ENCODE peak calls at places on chromosomes 16 and 17, in eight cellular contexts. One of them, this sample, is unnamed. For H3K27me3, the result is how much of the 10 kb centered on the place peaks cover.

GRCh38 chr17:60401819-60402218 is 9.9 kb upstream of the USP32 start:
- DNase-seq in stomach: no peak
- DNase-seq in adrenal gland: no peak
- DNase-seq in ovary: no peak
- DNase-seq in heart left ventricle: no peak
- DNase-seq in gastrocnemius medialis: no peak
- DNase-seq in prostate gland: no peak
- DNase-seq in uterus: no peak
- DNase-seq in this sample: no peak

GRCh38 chr17:19805006-19805405 is 56.9 kb upstream of the ALDH3A1 start:
- DNase-seq in adrenal gland: no peak
- DNase-seq in uterus: no peak
- DNase-seq in heart left ventricle: no peak
- DNase-seq in ovary: no peak
- DNase-seq in gastrocnemius medialis: no peak
- DNase-seq in prostate gland: no peak
- DNase-seq in stomach: no peak
- DNase-seq in this sample: no peak

GRCh38 chr16:56192971-56193936 is 2.0 kb downstream of the GNAO1 start:
- DNase-seq in stomach: no peak
- DNase-seq in adrenal gland: no peak
- DNase-seq in uterus: no peak
- DNase-seq in gastrocnemius medialis: no peak
- DNase-seq in prostate gland: no peak
- DNase-seq in heart left ventricle: no peak
- DNase-seq in ovary: no peak
- DNase-seq in this sample: no peak

GRCh38 chr17:45229681-45230409 is 8.2 kb downstream of the FMNL1 start:
- DNase-seq in uterus: no peak
- DNase-seq in heart left ventricle: no peak
- DNase-seq in stomach: no peak
- DNase-seq in ovary: no peak
- DNase-seq in prostate gland: no peak
- DNase-seq in gastrocnemius medialis: no peak
- DNase-seq in adrenal gland: no peak
- DNase-seq in this sample: no peak

GRCh38 chr17:36611345-36612072 is 10.1 kb downstream of the MRM1 start:
- DNase-seq in stomach: no peak
- DNase-seq in adrenal gland: peak
- DNase-seq in gastrocnemius medialis: no peak
- DNase-seq in uterus: no peak
- DNase-seq in heart left ventricle: no peak
- DNase-seq in ovary: no peak
- DNase-seq in prostate gland: no peak
- DNase-seq in this sample: no peak

GRCh38 chr17:57577751-57578607 is 167.1 kb downstream of the CCDC182 start:
- DNase-seq in ovary: peak
- DNase-seq in gastrocnemius medialis: peak
- DNase-seq in adrenal gland: peak
- DNase-seq in uterus: peak
- DNase-seq in prostate gland: peak
- DNase-seq in stomach: no peak
- DNase-seq in heart left ventricle: no peak
- DNase-seq in this sample: no peak

GRCh38 chr16:85238233-85238647 is 126.0 kb upstream of the CIBAR2 start:
- DNase-seq in gastrocnemius medialis: no peak
- DNase-seq in stomach: peak
- DNase-seq in heart left ventricle: peak
- DNase-seq in prostate gland: no peak
- DNase-seq in adrenal gland: no peak
- DNase-seq in uterus: peak
- DNase-seq in ovary: peak
- DNase-seq in this sample: no peak

GRCh38 chr16:29307598-29308507 is 98.7 kb downstream of the NPIPB11 start:
- DNase-seq in uterus: no peak
- DNase-seq in heart left ventricle: no peak
- DNase-seq in stomach: no peak
- DNase-seq in gastrocnemius medialis: no peak
- DNase-seq in adrenal gland: no peak
- DNase-seq in ovary: no peak
- DNase-seq in prostate gland: no peak
- DNase-seq in this sample: no peak

GRCh38 chr17:32629563-32630190 is 142.9 kb downstream of the CDK5R1 start:
- DNase-seq in gastrocnemius medialis: no peak
- DNase-seq in heart left ventricle: no peak
- DNase-seq in ovary: no peak
- DNase-seq in adrenal gland: no peak
- DNase-seq in prostate gland: no peak
- DNase-seq in stomach: no peak
- DNase-seq in uterus: no peak
- DNase-seq in this sample: no peak

GRCh38 chr17:62780273-62780672 is 27.8 kb downstream of the MARCHF10 start:
- DNase-seq in uterus: no peak
- DNase-seq in adrenal gland: peak
- DNase-seq in stomach: peak
- DNase-seq in prostate gland: peak
- DNase-seq in heart left ventricle: peak
- DNase-seq in gastrocnemius medialis: peak
- DNase-seq in ovary: no peak
- DNase-seq in this sample: no peak

GRCh38 chr17:42005128-42005527 is 12.1 kb downstream of the DNAJC7 start:
- DNase-seq in prostate gland: no peak
- DNase-seq in heart left ventricle: no peak
- DNase-seq in adrenal gland: no peak
- DNase-seq in ovary: no peak
- DNase-seq in uterus: no peak
- DNase-seq in gastrocnemius medialis: no peak
- DNase-seq in stomach: no peak
- DNase-seq in this sample: no peak

GRCh38 chr16:17013067-17013466 is 457.7 kb downstream of the XYLT1 start:
- DNase-seq in adrenal gland: no peak
- DNase-seq in ovary: no peak
- DNase-seq in gastrocnemius medialis: no peak
- DNase-seq in prostate gland: no peak
- DNase-seq in uterus: no peak
- DNase-seq in stomach: no peak
- DNase-seq in heart left ventricle: no peak
- DNase-seq in this sample: no peak

GRCh38 chr17:69783865-69784264 is 291.2 kb upstream of the KCNJ16 start:
- DNase-seq in gastrocnemius medialis: no peak
- DNase-seq in heart left ventricle: no peak
- DNase-seq in ovary: no peak
- DNase-seq in stomach: no peak
- DNase-seq in prostate gland: no peak
- DNase-seq in adrenal gland: no peak
- DNase-seq in uterus: no peak
- DNase-seq in this sample: no peak

GRCh38 chr17:34255381-34255732 is 272 bp downstream of the CCL2 start:
- DNase-seq in gastrocnemius medialis: no peak
- DNase-seq in prostate gland: no peak
- DNase-seq in heart left ventricle: no peak
- DNase-seq in ovary: no peak
- DNase-seq in uterus: no peak
- DNase-seq in stomach: no peak
- DNase-seq in adrenal gland: no peak
- DNase-seq in this sample: no peak

GRCh38 chr16:26464576-26465266 is 602.0 kb upstream of the C16orf82 start:
- DNase-seq in adrenal gland: no peak
- DNase-seq in gastrocnemius medialis: no peak
- DNase-seq in uterus: no peak
- DNase-seq in prostate gland: no peak
- DNase-seq in heart left ventricle: no peak
- DNase-seq in stomach: no peak
- DNase-seq in ovary: no peak
- DNase-seq in this sample: no peak

DNA sequence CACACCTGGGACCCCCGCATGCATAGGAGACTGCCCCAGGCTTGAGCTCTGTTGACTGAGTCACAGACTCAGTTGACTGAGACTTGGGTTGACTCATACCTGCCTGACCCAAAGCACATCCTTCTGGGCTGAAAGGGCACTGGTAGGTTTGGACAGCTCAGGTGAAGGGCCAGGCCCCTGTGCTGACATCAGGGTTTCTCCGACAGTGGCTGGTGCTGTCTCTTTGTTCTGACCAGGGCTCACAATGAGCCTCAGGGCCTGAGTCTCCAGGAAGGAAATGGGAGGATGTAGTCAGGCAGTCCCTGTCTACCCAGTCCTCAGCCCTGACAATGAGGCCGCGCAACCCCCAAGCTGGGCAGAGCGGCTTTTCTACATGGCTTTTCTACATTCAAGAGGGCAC is 6.5 kb downstream of the SPNS2 start:
- DNase-seq in gastrocnemius medialis: no peak
- DNase-seq in adrenal gland: no peak
- DNase-seq in stomach: no peak
- DNase-seq in uterus: no peak
- DNase-seq in prostate gland: no peak
- DNase-seq in ovary: no peak
- DNase-seq in heart left ventricle: no peak
- DNase-seq in this sample: no peak
- H3K27me3 ChIP-seq in gastrocnemius medialis: under half
- H3K27me3 ChIP-seq in adrenal gland: under half
- H3K27me3 ChIP-seq in stomach: under half
- H3K27me3 ChIP-seq in uterus: under half
- H3K27me3 ChIP-seq in prostate gland: under half
- H3K27me3 ChIP-seq in ovary: under half
- H3K27me3 ChIP-seq in heart left ventricle: under half
- H3K27me3 ChIP-seq in this sample: under half

GRCh38 chr16:23580391-23580790 is 15.7 kb downstream of the NDUFAB1 start:
- DNase-seq in stomach: no peak
- DNase-seq in adrenal gland: no peak
- DNase-seq in prostate gland: no peak
- DNase-seq in heart left ventricle: no peak
- DNase-seq in uterus: no peak
- DNase-seq in gastrocnemius medialis: no peak
- DNase-seq in ovary: no peak
- DNase-seq in this sample: no peak
- TF ChIP-seq POLR2A in stomach: no peak
- TF ChIP-seq POLR2A in adrenal gland: no peak
- TF ChIP-seq POLR2A in prostate gland: no peak
- TF ChIP-seq POLR2A in heart left ventricle: no peak
- TF ChIP-seq POLR2A in uterus: no peak
- TF ChIP-seq POLR2A in gastrocnemius medialis: no peak
- TF ChIP-seq POLR2A in ovary: no peak
- TF ChIP-seq POLR2A in this sample: no peak

GRCh38 chr16:46789075-46789474 is 40.9 kb upstream of the MYLK3 start:
- DNase-seq in heart left ventricle: no peak
- DNase-seq in ovary: no peak
- DNase-seq in adrenal gland: no peak
- DNase-seq in uterus: no peak
- DNase-seq in gastrocnemius medialis: no peak
- DNase-seq in stomach: no peak
- DNase-seq in prostate gland: no peak
- DNase-seq in this sample: no peak

GRCh38 chr16:46793841-46794240 is 37.1 kb downstream of the C16orf87 start:
- DNase-seq in ovary: no peak
- DNase-seq in gastrocnemius medialis: no peak
- DNase-seq in stomach: no peak
- DNase-seq in uterus: no peak
- DNase-seq in heart left ventricle: no peak
- DNase-seq in adrenal gland: no peak
- DNase-seq in prostate gland: no peak
- DNase-seq in this sample: no peak

GRCh38 chr16:46787909-46788308 is 39.8 kb upstream of the MYLK3 start:
- DNase-seq in adrenal gland: no peak
- DNase-seq in prostate gland: no peak
- DNase-seq in heart left ventricle: no peak
- DNase-seq in ovary: no peak
- DNase-seq in gastrocnemius medialis: no peak
- DNase-seq in uterus: no peak
- DNase-seq in stomach: no peak
- DNase-seq in this sample: no peak

GRCh38 chr16:46790599-46791270 is 40.2 kb downstream of the C16orf87 start:
- DNase-seq in gastrocnemius medialis: no peak
- DNase-seq in uterus: no peak
- DNase-seq in ovary: no peak
- DNase-seq in stomach: no peak
- DNase-seq in heart left ventricle: no peak
- DNase-seq in adrenal gland: no peak
- DNase-seq in prostate gland: no peak
- DNase-seq in this sample: no peak

GRCh38 chr16:46789499-46790414 is 41.2 kb downstream of the C16orf87 start:
- DNase-seq in ovary: peak
- DNase-seq in prostate gland: peak
- DNase-seq in stomach: peak
- DNase-seq in heart left ventricle: peak
- DNase-seq in adrenal gland: peak
- DNase-seq in uterus: peak
- DNase-seq in gastrocnemius medialis: peak
- DNase-seq in this sample: peak
- H3K27ac ChIP-seq in ovary: no peak
- H3K27ac ChIP-seq in prostate gland: peak
- H3K27ac ChIP-seq in stomach: peak
- H3K27ac ChIP-seq in heart left ventricle: peak
- H3K27ac ChIP-seq in adrenal gland: peak
- H3K27ac ChIP-seq in uterus: peak
- H3K27ac ChIP-seq in gastrocnemius medialis: peak
- H3K27ac ChIP-seq in this sample: peak

DNA sequence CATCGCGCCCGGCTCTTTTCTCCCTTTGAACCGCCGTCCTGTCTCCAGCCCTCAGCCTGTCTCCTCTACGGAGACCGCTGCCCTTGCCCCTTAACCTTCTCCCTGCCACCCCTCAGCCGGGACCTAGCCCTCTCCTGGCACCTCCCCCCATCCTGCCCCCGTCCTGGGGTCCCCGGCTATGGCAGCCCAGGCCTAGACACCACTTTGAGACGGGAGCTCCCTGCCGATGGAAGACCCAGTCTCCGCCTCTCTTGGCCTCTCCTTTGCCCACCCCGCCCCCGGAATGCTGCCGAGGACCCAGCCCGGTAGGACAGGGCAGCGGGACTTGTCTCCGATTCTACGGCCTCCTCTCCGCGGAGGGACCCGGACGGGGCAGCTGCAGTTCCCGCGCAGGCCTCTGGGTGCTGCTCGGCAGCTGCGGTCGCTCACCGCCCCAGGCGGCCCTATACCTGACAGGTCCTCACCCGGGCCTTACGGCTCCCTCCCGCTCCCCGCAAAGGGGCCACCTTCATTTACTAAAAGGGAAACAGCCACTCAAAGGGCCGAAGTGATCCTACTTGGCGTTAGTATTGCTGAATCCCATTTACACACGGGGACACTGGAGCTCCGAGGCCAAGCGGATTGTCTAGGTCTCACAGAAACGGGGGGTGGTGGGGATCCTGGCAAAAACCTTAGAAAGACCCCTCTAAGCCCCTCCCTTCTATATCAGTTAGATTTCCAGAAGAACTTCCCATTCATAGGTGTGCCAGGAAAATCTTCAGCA is 32.6 kb upstream of the TAC4 start:
- DNase-seq in gastrocnemius medialis: peak
- DNase-seq in uterus: peak
- DNase-seq in prostate gland: peak
- DNase-seq in ovary: peak
- DNase-seq in adrenal gland: peak
- DNase-seq in heart left ventricle: peak
- DNase-seq in stomach: peak
- DNase-seq in this sample: peak
- H3K27me3 ChIP-seq in gastrocnemius medialis: under half
- H3K27me3 ChIP-seq in uterus: under half
- H3K27me3 ChIP-seq in prostate gland: under half
- H3K27me3 ChIP-seq in ovary: under half
- H3K27me3 ChIP-seq in adrenal gland: under half
- H3K27me3 ChIP-seq in heart left ventricle: under half
- H3K27me3 ChIP-seq in stomach: half or more
- H3K27me3 ChIP-seq in this sample: under half

GRCh38 chr17:79396696-79397095 is 214.2 kb downstream of the RBFOX3 start:
- DNase-seq in stomach: no peak
- DNase-seq in heart left ventricle: no peak
- DNase-seq in uterus: no peak
- DNase-seq in adrenal gland: no peak
- DNase-seq in ovary: no peak
- DNase-seq in prostate gland: no peak
- DNase-seq in gastrocnemius medialis: no peak
- DNase-seq in this sample: no peak
- TF ChIP-seq POLR2A in stomach: no peak
- TF ChIP-seq POLR2A in heart left ventricle: no peak
- TF ChIP-seq POLR2A in uterus: no peak
- TF ChIP-seq POLR2A in adrenal gland: no peak
- TF ChIP-seq POLR2A in ovary: no peak
- TF ChIP-seq POLR2A in prostate gland: no peak
- TF ChIP-seq POLR2A in gastrocnemius medialis: no peak
- TF ChIP-seq POLR2A in this sample: no peak

This sample was measured in breast epithelium.